ENCODE peak calls at places on chromosomes 1 and 21, in five cellular contexts. One of them, this sample, is unnamed.

GRCh38 chr1:207919523-207920210 is 8.7 kb upstream of the CD34 start:
- DNase-seq in AG08396: no peak
- DNase-seq in iris pigment epithelial cell: no peak
- DNase-seq in HTR-8/SVneo: no peak
- DNase-seq in adipocyte: peak; percentile 92
- DNase-seq in this sample: no peak

GRCh38 chr1:76317299-76317913 is 242.9 kb downstream of the ST6GALNAC3 start:
- DNase-seq in iris pigment epithelial cell: no peak
- DNase-seq in HTR-8/SVneo: no peak
- DNase-seq in AG08396: no peak
- DNase-seq in adipocyte: no peak
- DNase-seq in this sample: no peak

GRCh38 chr1:11550664-11551283 is 71.8 kb downstream of the DISP3 start:
- DNase-seq in iris pigment epithelial cell: peak; percentile 71
- DNase-seq in HTR-8/SVneo: peak; percentile 48
- DNase-seq in AG08396: peak; percentile 83
- DNase-seq in adipocyte: peak; percentile 84
- DNase-seq in this sample: peak; percentile 90

GRCh38 chr1:79811173-79811572 is 804.6 kb upstream of the ADGRL4 start:
- DNase-seq in iris pigment epithelial cell: peak; percentile 72
- DNase-seq in AG08396: peak; percentile 15
- DNase-seq in HTR-8/SVneo: peak; percentile 0
- DNase-seq in adipocyte: peak; percentile 25
- DNase-seq in this sample: no peak

GRCh38 chr1:152220166-152221163 is 3.5 kb downstream of the HRNR start:
- DNase-seq in HTR-8/SVneo: no peak
- DNase-seq in AG08396: no peak
- DNase-seq in adipocyte: no peak
- DNase-seq in iris pigment epithelial cell: no peak
- DNase-seq in this sample: no peak

GRCh38 chr1:173768827-173769226 is 54.0 kb downstream of the KLHL20 start:
- DNase-seq in HTR-8/SVneo: no peak
- DNase-seq in adipocyte: no peak
- DNase-seq in iris pigment epithelial cell: no peak
- DNase-seq in AG08396: no peak
- DNase-seq in this sample: no peak

GRCh38 chr1:184563308-184563707 is 176.5 kb downstream of the C1orf21 start:
- DNase-seq in AG08396: peak; percentile 20
- DNase-seq in iris pigment epithelial cell: peak; percentile 56
- DNase-seq in adipocyte: peak; percentile 68
- DNase-seq in HTR-8/SVneo: peak; percentile 8
- DNase-seq in this sample: peak; percentile 61

GRCh38 chr21:18248171-18248570 is 3.5 kb downstream of the CHODL start:
- DNase-seq in adipocyte: no peak
- DNase-seq in iris pigment epithelial cell: no peak
- DNase-seq in HTR-8/SVneo: no peak
- DNase-seq in AG08396: no peak
- DNase-seq in this sample: no peak

GRCh38 chr1:101474039-101474665 is 237.3 kb downstream of the S1PR1 start:
- DNase-seq in AG08396: no peak
- DNase-seq in HTR-8/SVneo: peak; percentile 0
- DNase-seq in adipocyte: no peak
- DNase-seq in iris pigment epithelial cell: peak; percentile 27
- DNase-seq in this sample: peak; percentile 22

GRCh38 chr1:68975534-68975933 is 478.7 kb upstream of the DEPDC1 start:
- DNase-seq in adipocyte: no peak
- DNase-seq in AG08396: no peak
- DNase-seq in iris pigment epithelial cell: no peak
- DNase-seq in HTR-8/SVneo: no peak
- DNase-seq in this sample: no peak

GRCh38 chr1:75745276-75745675 is 20.8 kb downstream of the ACADM start:
- DNase-seq in AG08396: no peak
- DNase-seq in adipocyte: no peak
- DNase-seq in iris pigment epithelial cell: no peak
- DNase-seq in HTR-8/SVneo: no peak
- DNase-seq in this sample: no peak

GRCh38 chr1:2449636-2450454 is 26.2 kb upstream of the PLCH2 start:
- DNase-seq in HTR-8/SVneo: no peak
- DNase-seq in iris pigment epithelial cell: no peak
- DNase-seq in adipocyte: no peak
- DNase-seq in AG08396: no peak
- DNase-seq in this sample: no peak

GRCh38 chr1:174931214-174931613 is 68.5 kb upstream of the CACYBP start:
- DNase-seq in iris pigment epithelial cell: peak; percentile 10
- DNase-seq in HTR-8/SVneo: no peak
- DNase-seq in AG08396: no peak
- DNase-seq in adipocyte: peak; percentile 6
- DNase-seq in this sample: no peak

GRCh38 chr21:32334980-32335471 is 36.4 kb downstream of the MRAP start:
- DNase-seq in iris pigment epithelial cell: peak; percentile 17
- DNase-seq in AG08396: no peak
- DNase-seq in HTR-8/SVneo: no peak
- DNase-seq in adipocyte: peak; percentile 16
- DNase-seq in this sample: no peak

GRCh38 chr1:162565460-162565859 is 3.9 kb downstream of the UAP1 start:
- DNase-seq in iris pigment epithelial cell: no peak
- DNase-seq in adipocyte: no peak
- DNase-seq in HTR-8/SVneo: no peak
- DNase-seq in AG08396: no peak
- DNase-seq in this sample: no peak

GRCh38 chr1:97980530-97980929 is 59.7 kb upstream of the DPYD start:
- DNase-seq in AG08396: no peak
- DNase-seq in iris pigment epithelial cell: no peak
- DNase-seq in HTR-8/SVneo: no peak
- DNase-seq in adipocyte: no peak
- DNase-seq in this sample: no peak

GRCh38 chr1:237104096-237104495 is 62.1 kb downstream of the RYR2 start:
- DNase-seq in HTR-8/SVneo: no peak
- DNase-seq in iris pigment epithelial cell: no peak
- DNase-seq in adipocyte: no peak
- DNase-seq in AG08396: no peak
- DNase-seq in this sample: no peak

GRCh38 chr1:154999651-155000474 is 2.7 kb upstream of the ZBTB7B start:
- DNase-seq in adipocyte: peak; percentile 49
- DNase-seq in AG08396: no peak
- DNase-seq in iris pigment epithelial cell: no peak
- DNase-seq in HTR-8/SVneo: no peak
- DNase-seq in this sample: peak; percentile 22

GRCh38 chr1:93723733-93724270 is 42.2 kb upstream of the BCAR3 start:
- DNase-seq in HTR-8/SVneo: no peak
- DNase-seq in iris pigment epithelial cell: no peak
- DNase-seq in adipocyte: no peak
- DNase-seq in AG08396: no peak
- DNase-seq in this sample: no peak